ENCODE peak calls at places on chromosomes 5 and 9, in ten cellular contexts. X is ovary, T is adrenal gland, M is stomach, L is uterus, N is A549, A is NB4, G is Peyer's patch, O is IMR-90, R is suprapubic skin. V is an unnamed sample.

GRCh38 chr9:111851536-111851935 is 45.1 kb upstream of the UGCG start:
- DNase-seq in O (peak; percentile 19), N (peak; percentile 50), M (no peak), A (no peak), L (no peak), X (no peak), T (peak; percentile 78), R (no peak), G (no peak), V (no peak)

GRCh38 chr9:114824130-114824529 is 18.3 kb upstream of the TNFSF15 start:
- DNase-seq in A (no peak), T (no peak), G (no peak), O (peak; percentile 82), N (no peak), R (no peak), X (no peak), M (no peak), L (no peak), V (no peak)

GRCh38 chr9:21039302-21039701 is 7.9 kb upstream of the HACD4 start:
- DNase-seq in R (no peak), G (no peak), X (no peak), L (no peak), M (no peak), A (no peak), N (no peak), T (no peak), O (no peak), V (no peak)

GRCh38 chr9:129317179-129318011 is 139.3 kb upstream of the IER5L start:
- DNase-seq in X (peak; percentile 68), M (no peak), L (peak; percentile 65), A (peak; percentile 37), G (no peak), T (peak; percentile 68), N (no peak), R (peak; percentile 80), O (peak; percentile 45), V (peak; percentile 74)

GRCh38 chr9:92064711-92065110 is 50.5 kb downstream of the SPTLC1 start:
- DNase-seq in N (no peak), O (peak; percentile 73), L (no peak), M (no peak), X (no peak), R (no peak), T (no peak), A (no peak), G (no peak), V (no peak)

GRCh38 chr5:453725-454481 is 10.9 kb downstream of the EXOC3 start:
- DNase-seq in G (no peak), N (no peak), X (peak; percentile 20), T (peak; percentile 4), A (no peak), O (no peak), L (peak; percentile 6), M (no peak), R (peak; percentile 68), V (peak; percentile 26)

GRCh38 chr5:19274578-19274977 is 713.4 kb downstream of the CDH18 start:
- DNase-seq in R (no peak), A (no peak), O (no peak), T (no peak), L (no peak), N (no peak), X (no peak), M (no peak), G (no peak), V (no peak)

GRCh38 chr5:150578781-150579461 is 61.5 kb upstream of the SYNPO start:
- DNase-seq in T (no peak), A (no peak), G (no peak), L (peak; percentile 9), R (no peak), N (no peak), O (no peak), X (no peak), M (no peak), V (no peak)

GRCh38 chr5:1108008-1108864 is 3.6 kb downstream of the SLC12A7 start:
- DNase-seq in M (no peak), N (no peak), G (no peak), L (no peak), O (no peak), X (no peak), R (no peak), T (no peak), A (peak; percentile 47), V (peak; percentile 65)

GRCh38 chr5:144205141-144205551 is 34.5 kb downstream of the KCTD16 start:
- DNase-seq in L (no peak), X (peak; percentile 30), M (no peak), R (no peak), T (no peak), O (peak; percentile 50), G (no peak), A (no peak), N (no peak), V (no peak)
- H3K4me3 ChIP-seq in L (peak overlapping the region; percentile 16), X (peak overlapping the region; percentile 18), M (peak overlapping the region; percentile 18), R (peak overlapping the region; percentile 17), T (no peak overlapping the region), O (peak overlapping the region; percentile 50), G (no peak overlapping the region), A (no peak overlapping the region), N (peak overlapping the region; percentile 48), V (no peak overlapping the region)

GRCh38 chr5:181222630-181223040 is 446 bp upstream of the TRIM41 start:
- DNase-seq in O (no peak), L (no peak), R (peak; percentile 89), M (no peak), N (no peak), G (no peak), X (no peak), A (no peak), T (no peak), V (no peak)

GRCh38 chr5:181223041-181223728 is at the start of gene TRIM41:
- DNase-seq in N (peak; percentile 93), T (peak; percentile 99), A (peak; percentile 99), M (peak; percentile 97), G (peak; percentile 98), L (peak; percentile 99), O (peak; percentile 98), R (peak; percentile 100), X (peak; percentile 99), V (peak; percentile 99)

GRCh38 chr5:181224390-181225234 is 1.5 kb downstream of the TRIM41 start:
- DNase-seq in A (no peak), R (no peak), X (peak; percentile 57), L (no peak), G (peak; percentile 66), N (no peak), M (no peak), O (no peak), T (no peak), V (no peak)

GRCh38 chr5:181221792-181222629 is 1.1 kb upstream of the TRIM41 start:
- DNase-seq in T (peak; percentile 89), M (peak; percentile 97), O (peak; percentile 98), G (peak; percentile 98), X (peak; percentile 98), N (peak; percentile 82), L (peak; percentile 96), A (peak; percentile 96), R (peak; percentile 96), V (peak; percentile 93)

GRCh38 chr5:181223729-181224389 is 778 bp downstream of the TRIM41 start:
- DNase-seq in A (peak; percentile 69), X (no peak), L (no peak), R (no peak), G (peak; percentile 60), M (peak; percentile 34), N (no peak), T (peak; percentile 45), O (peak; percentile 40), V (no peak)
- TF ChIP-seq POLR2A in A (no peak), X (no peak), L (no peak), R (no peak), G (peak; percentile 18), M (no peak), N (peak; percentile 52), T (no peak), O (no peak), V (no peak)

GRCh38 chr5:35908814-35909213 is 29.6 kb downstream of the CAPSL start:
- DNase-seq in T (no peak), X (no peak), N (no peak), G (no peak), L (no peak), R (no peak), M (no peak), O (no peak), A (no peak), V (no peak)

GRCh38 chr5:35903631-35904203 is 34.7 kb downstream of the CAPSL start:
- DNase-seq in O (no peak), X (no peak), G (no peak), T (no peak), N (no peak), L (no peak), R (no peak), M (no peak), A (no peak), V (no peak)

GRCh38 chr5:35904443-35905132 is 33.8 kb downstream of the CAPSL start:
- DNase-seq in N (no peak), G (no peak), X (no peak), R (no peak), O (no peak), M (no peak), L (no peak), A (no peak), T (no peak), V (no peak)

GRCh38 chr5:35908266-35908665 is 30.2 kb downstream of the CAPSL start:
- DNase-seq in O (no peak), T (no peak), G (no peak), M (no peak), R (no peak), N (no peak), L (no peak), X (no peak), A (no peak), V (no peak)
- TF ChIP-seq CTCF in O (no peak), T (no peak), G (no peak), M (no peak), R (no peak), N (no peak), L (no peak), X (no peak), A (no peak), V (no peak)

GRCh38 chr9:119092125-119092524 is 277.1 kb downstream of the BRINP1 start:
- DNase-seq in R (no peak), T (peak; percentile 10), X (no peak), N (no peak), L (no peak), G (no peak), A (no peak), M (no peak), O (no peak), V (no peak)

GRCh38 chr9:119088002-119088401 is 281.2 kb downstream of the BRINP1 start:
- DNase-seq in O (no peak), L (no peak), N (no peak), M (no peak), R (no peak), T (no peak), G (no peak), X (no peak), A (no peak), V (no peak)

GRCh38 chr9:119091074-119091473 is 278.2 kb downstream of the BRINP1 start:
- DNase-seq in L (no peak), T (peak; percentile 54), G (no peak), A (no peak), X (no peak), M (no peak), O (no peak), N (no peak), R (no peak), V (no peak)

DNA sequence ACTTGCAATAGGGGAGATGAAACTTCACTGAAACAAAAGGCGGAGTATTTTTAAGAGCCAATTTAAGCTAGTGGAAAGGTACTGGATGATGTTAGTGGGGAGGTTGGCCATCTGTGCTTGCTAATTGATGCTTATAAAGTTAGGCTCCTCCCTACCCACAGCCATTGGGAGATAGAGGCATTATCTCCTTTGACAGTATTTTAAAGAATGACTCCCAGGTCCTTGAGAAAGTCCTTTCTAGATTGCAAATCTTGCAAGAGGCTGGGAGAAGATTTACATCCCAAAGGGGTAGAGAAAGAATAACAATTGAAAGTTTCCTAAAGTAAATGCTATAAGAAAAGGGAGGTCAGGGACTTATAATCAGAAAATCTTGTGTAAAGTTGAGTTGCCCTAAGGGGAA is 282.6 kb downstream of the BRINP1 start:
- DNase-seq in T (no peak), R (no peak), M (no peak), G (no peak), N (no peak), A (no peak), O (no peak), L (no peak), X (no peak), V (no peak)
- H3K4me3 ChIP-seq in T (no peak overlapping the region), R (no peak overlapping the region), M (no peak overlapping the region), G (no peak overlapping the region), N (no peak overlapping the region), A (no peak overlapping the region), O (no peak overlapping the region), L (no peak overlapping the region), X (no peak overlapping the region), V (no peak overlapping the region)

V was measured in right lobe of liver.